ENCODE peak calls at places on chromosomes 1 and 21, in four cellular contexts. Z is left cardiac atrium; O is activated CD4-positive, alpha-beta T cell treated with anti-CD3 and anti-CD28 coated beads, Interleukin-2, amount 10 ng/mL, durations not matched to agents 7 days and 5 days; C is A549. R is an unnamed sample.

GRCh38 chr1:28933918-28934317 is 19.5 kb downstream of the EPB41 start:
- DNase-seq in Z (no peak), O (no peak), C (no peak), R (no peak)

GRCh38 chr1:227521782-227522181 is 41.6 kb upstream of the ZNF678 start:
- DNase-seq in Z (no peak), O (no peak), C (no peak), R (no peak)

GRCh38 chr1:67846538-67846937 is 13.3 kb upstream of the GNG12 start:
- DNase-seq in Z (no peak), O (no peak), C (no peak), R (no peak)

GRCh38 chr1:105427543-105427942 is 1628.9 kb upstream of the PRMT6 start:
- DNase-seq in Z (no peak), O (no peak), C (no peak), R (no peak)

GRCh38 chr1:1307261-1307907 is 346 bp downstream of the ACAP3 start:
- DNase-seq in Z (peak), O (no peak), C (no peak), R (no peak)

GRCh38 chr1:198165927-198166647 is 9.3 kb downstream of the NEK7 start:
- DNase-seq in Z (no peak), O (peak), C (no peak), R (no peak)

GRCh38 chr1:54413295-54413694 is 7.1 kb upstream of the SSBP3 start:
- DNase-seq in Z (peak), O (peak), C (no peak), R (peak)

GRCh38 chr1:156489166-156489934 is 11.2 kb downstream of the MEF2D start:
- DNase-seq in Z (peak), O (peak), C (no peak), R (peak)

GRCh38 chr1:213053455-213053854 is 2.4 kb downstream of the RPS6KC1 start:
- DNase-seq in Z (no peak), O (no peak), C (no peak), R (no peak)

GRCh38 chr1:29469457-29469856 is 233.1 kb downstream of the PTPRU start:
- DNase-seq in Z (peak), O (no peak), C (no peak), R (no peak)

GRCh38 chr1:2228684-2229031 is 539 bp downstream of the SKI start:
- DNase-seq in Z (peak), O (no peak), C (no peak), R (no peak)

GRCh38 chr1:228089520-228090380 is 7.2 kb downstream of the ARF1 start:
- DNase-seq in Z (peak), O (no peak), C (no peak), R (no peak)

GRCh38 chr1:68814067-68814466 is 317.2 kb upstream of the DEPDC1 start:
- DNase-seq in Z (no peak), O (no peak), C (no peak), R (no peak)

GRCh38 chr1:190474010-190474409 is 3.7 kb downstream of the BRINP3 start:
- DNase-seq in Z (no peak), O (no peak), C (no peak), R (no peak)

GRCh38 chr1:107795994-107796393 is 169.0 kb downstream of the VAV3 start:
- DNase-seq in Z (no peak), O (no peak), C (no peak), R (no peak)

GRCh38 chr21:39182484-39183271 is 573 bp downstream of the PSMG1 start:
- DNase-seq in Z (no peak), O (no peak), C (no peak), R (no peak)

GRCh38 chr21:29332461-29333354 is 34.0 kb downstream of the BACH1 start:
- DNase-seq in Z (no peak), O (no peak), C (no peak), R (no peak)

GRCh38 chr1:54265661-54266060 is 65.7 kb downstream of the MRPL37 start:
- DNase-seq in Z (no peak), O (no peak), C (no peak), R (no peak)

GRCh38 chr21:32975811-32976507 is 49.8 kb upstream of the OLIG2 start:
- DNase-seq in Z (no peak), O (no peak), C (no peak), R (no peak)

GRCh38 chr1:247111636-247112478 is 7.7 kb upstream of the ZNF669 start:
- DNase-seq in Z (peak), O (no peak), C (peak), R (no peak)

GRCh38 chr1:232657426-232657825 is 27.5 kb upstream of the SIPA1L2 start:
- DNase-seq in Z (no peak), O (no peak), C (no peak), R (no peak)

GRCh38 chr21:33116669-33117267 is 46.8 kb downstream of the OLIG1 start:
- DNase-seq in Z (no peak), O (peak), C (no peak), R (no peak)

GRCh38 chr21:17250651-17251294 is 262.1 kb upstream of the CXADR start:
- DNase-seq in Z (no peak), O (no peak), C (no peak), R (no peak)

GRCh38 chr1:180680558-180681144 is 48.8 kb downstream of the XPR1 start:
- DNase-seq in Z (no peak), O (no peak), C (no peak), R (no peak)

GRCh38 chr21:26972131-26972707 is 5.3 kb upstream of the ADAMTS5 start:
- DNase-seq in Z (no peak), O (no peak), C (no peak), R (no peak)

GRCh38 chr21:36551731-36552457 is 72.0 kb upstream of the CLDN14 start:
- DNase-seq in Z (no peak), O (no peak), C (no peak), R (no peak)

GRCh38 chr1:1907098-1907736 is 7.8 kb upstream of the CALML6 start:
- DNase-seq in Z (no peak), O (no peak), C (no peak), R (no peak)

GRCh38 chr1:224107282-224107625 is 6.7 kb upstream of the FBXO28 start:
- DNase-seq in Z (no peak), O (no peak), C (no peak), R (no peak)

GRCh38 chr1:185719021-185719420 is 15.2 kb upstream of the HMCN1 start:
- DNase-seq in Z (peak), O (no peak), C (no peak), R (no peak)

GRCh38 chr1:26789953-26790352 is 2.2 kb downstream of the PIGV start:
- DNase-seq in Z (no peak), O (no peak), C (no peak), R (no peak)

GRCh38 chr21:36211660-36212512 is 55.3 kb downstream of the DOP1B start:
- DNase-seq in Z (no peak), O (no peak), C (no peak), R (no peak)

GRCh38 chr1:204112876-204113730 is 38.7 kb downstream of the ETNK2 start:
- DNase-seq in Z (no peak), O (no peak), C (no peak), R (no peak)

GRCh38 chr1:85612704-85613361 is 32.3 kb downstream of the CCN1 start:
- DNase-seq in Z (no peak), O (no peak), C (peak), R (no peak)

R was measured in activated CD4-positive, alpha-beta memory T cell treated with anti-CD3 and anti-CD28 coated beads, Interleukin-2, amount 10 ng/mL, durations not matched to agents 7 days and 5 days.